ENCODE peak calls at places on chromosomes 11 and 22, in seven cellular contexts. Q is CD8-positive, alpha-beta memory T cell; B is heart left ventricle; C is neuronal stem cell; I is tibial artery; U is spleen; D is BE2C. T is an unnamed sample. For H3K4me1, the result is how much of the 10 kb centered on the place peaks cover.

GRCh38 chr11:23280088-23280487 is 419.8 kb upstream of the CCDC179 start:
- DNase-seq in Q (no peak), B (no peak), C (no peak), I (no peak), U (no peak), D (no peak), T (no peak)

GRCh38 chr11:70075836-70076235 is 2.3 kb upstream of the ANO1 start:
- DNase-seq in Q (no peak), B (no peak), C (no peak), I (no peak), U (peak), D (no peak), T (no peak)

GRCh38 chr11:34266987-34267386 is 90.8 kb downstream of the ABTB2 start:
- DNase-seq in Q (no peak), B (no peak), C (no peak), I (no peak), U (no peak), D (no peak), T (no peak)

GRCh38 chr11:19995131-19995530 is 165.1 kb downstream of the DBX1 start:
- DNase-seq in Q (no peak), B (no peak), C (no peak), I (no peak), U (no peak), D (no peak), T (no peak)

GRCh38 chr22:49012695-49013094 is 815.0 kb downstream of the BRD1 start:
- DNase-seq in Q (no peak), B (no peak), C (no peak), I (peak), U (no peak), D (no peak), T (no peak)

GRCh38 chr11:1470681-1471611 is 15.6 kb downstream of the MOB2 start:
- DNase-seq in Q (peak), B (no peak), C (no peak), I (peak), U (peak), D (no peak), T (no peak)

GRCh38 chr11:3006505-3007260 is 14.6 kb upstream of the NAP1L4 start:
- DNase-seq in Q (peak), B (no peak), C (no peak), I (peak), U (no peak), D (no peak), T (no peak)

GRCh38 chr11:72589802-72590761 is 84.1 kb downstream of the PDE2A start:
- DNase-seq in Q (peak), B (peak), C (peak), I (no peak), U (peak), D (peak), T (peak)

GRCh38 chr22:40627612-40628011 is 8.9 kb downstream of the MRTFA start:
- DNase-seq in Q (no peak), B (no peak), C (no peak), I (no peak), U (no peak), D (no peak), T (no peak)

GRCh38 chr11:86800956-86801264 is 568 bp downstream of the PRSS23 start:
- DNase-seq in Q (no peak), B (no peak), C (no peak), I (no peak), U (no peak), D (no peak), T (no peak)

DNA sequence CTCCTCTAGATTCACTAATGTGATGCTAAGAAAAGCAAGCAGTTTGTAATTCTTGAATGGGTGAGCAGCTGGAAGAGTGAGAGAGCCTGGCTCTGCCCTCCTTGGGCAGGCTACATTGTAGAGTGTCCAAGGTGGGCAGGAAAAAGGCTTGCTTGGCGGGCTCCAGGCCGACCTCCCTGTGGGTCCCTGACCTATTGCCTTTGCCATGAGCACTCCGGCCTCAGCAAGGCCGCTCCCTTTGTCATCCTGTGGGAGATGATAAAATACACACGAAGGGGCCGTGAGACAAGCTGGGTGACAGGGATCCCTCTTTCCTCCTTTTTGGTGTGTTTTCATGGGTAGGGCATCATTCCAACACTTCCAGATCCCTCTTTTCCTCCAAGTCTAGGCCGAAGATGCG is 41.8 kb downstream of the TIMP3 start:
- DNase-seq in Q (no peak), B (no peak), C (no peak), I (no peak), U (no peak), D (no peak), T (no peak)
- H3K4me1 ChIP-seq in Q (under half), B (half or more), C (under half), I (half or more), U (under half), D (under half), T (under half)

DNA sequence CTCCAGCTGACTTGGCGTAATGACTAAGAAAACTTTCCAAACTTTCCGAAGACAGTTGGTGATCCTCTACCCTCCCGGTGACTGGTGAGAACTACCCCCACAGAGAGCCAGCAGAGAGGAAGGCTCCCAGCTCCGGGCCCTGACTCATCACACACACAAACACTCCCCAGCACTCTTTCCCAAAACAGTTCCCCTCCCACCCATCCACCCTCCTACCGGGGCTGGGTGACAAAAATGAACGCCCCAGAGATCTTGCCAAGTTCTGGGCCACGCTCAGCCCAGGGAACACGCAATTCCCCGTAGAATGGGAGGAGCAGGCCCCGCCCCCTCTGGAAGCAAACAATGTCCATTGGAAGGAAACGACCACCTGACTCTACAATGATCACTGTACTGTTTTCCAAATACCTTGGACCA is 21.3 kb upstream of the JAM3 start:
- DNase-seq in Q (no peak), B (peak), C (no peak), I (peak), U (peak), D (peak), T (peak)
- H3K4me3 ChIP-seq in Q (no peak), B (peak), C (no peak), I (peak), U (no peak), D (peak), T (no peak)

GRCh38 chr22:46012182-46012880 is 35.4 kb upstream of the WNT7B start:
- DNase-seq in Q (no peak), B (no peak), C (no peak), I (no peak), U (peak), D (peak), T (no peak)

GRCh38 chr22:46009730-46010129 is 32.8 kb upstream of the WNT7B start:
- DNase-seq in Q (no peak), B (no peak), C (no peak), I (peak), U (peak), D (no peak), T (no peak)

GRCh38 chr22:46010177-46010867 is 33.4 kb upstream of the WNT7B start:
- DNase-seq in Q (no peak), B (no peak), C (no peak), I (peak), U (peak), D (no peak), T (no peak)

GRCh38 chr22:46011627-46012181 is 34.7 kb upstream of the WNT7B start:
- DNase-seq in Q (no peak), B (no peak), C (no peak), I (peak), U (peak), D (peak), T (no peak)

GRCh38 chr22:46010951-46011626 is 34.1 kb upstream of the WNT7B start:
- DNase-seq in Q (no peak), B (no peak), C (no peak), I (peak), U (peak), D (peak), T (no peak)
- H3K4me1 ChIP-seq in Q (under half), B (under half), C (under half), I (half or more), U (half or more), D (half or more), T (under half)

DNA sequence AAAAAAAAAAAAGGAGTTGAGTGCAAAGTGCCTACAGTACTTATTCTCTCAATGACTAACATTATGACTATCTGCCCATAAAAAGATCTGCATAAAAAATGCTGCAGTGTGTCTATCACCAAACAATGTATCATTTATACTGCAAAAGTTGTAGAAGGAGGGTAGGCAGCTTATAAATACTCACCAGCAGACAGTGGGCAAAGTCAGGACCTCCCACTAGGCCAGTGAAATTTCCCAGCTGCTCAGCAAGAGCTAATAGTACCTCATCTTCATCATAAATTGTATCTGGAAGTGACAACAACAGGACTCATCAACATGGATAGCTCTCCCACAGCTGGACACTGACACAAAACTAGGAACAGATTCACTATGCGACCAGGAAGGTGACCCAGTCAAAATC is 1.6 kb downstream of the PPP2R1B start:
- DNase-seq in Q (no peak), B (no peak), C (no peak), I (no peak), U (no peak), D (no peak), T (no peak)
- H3K4me3 ChIP-seq in Q (peak), B (peak), C (no peak), I (peak), U (peak), D (peak), T (peak)

DNA sequence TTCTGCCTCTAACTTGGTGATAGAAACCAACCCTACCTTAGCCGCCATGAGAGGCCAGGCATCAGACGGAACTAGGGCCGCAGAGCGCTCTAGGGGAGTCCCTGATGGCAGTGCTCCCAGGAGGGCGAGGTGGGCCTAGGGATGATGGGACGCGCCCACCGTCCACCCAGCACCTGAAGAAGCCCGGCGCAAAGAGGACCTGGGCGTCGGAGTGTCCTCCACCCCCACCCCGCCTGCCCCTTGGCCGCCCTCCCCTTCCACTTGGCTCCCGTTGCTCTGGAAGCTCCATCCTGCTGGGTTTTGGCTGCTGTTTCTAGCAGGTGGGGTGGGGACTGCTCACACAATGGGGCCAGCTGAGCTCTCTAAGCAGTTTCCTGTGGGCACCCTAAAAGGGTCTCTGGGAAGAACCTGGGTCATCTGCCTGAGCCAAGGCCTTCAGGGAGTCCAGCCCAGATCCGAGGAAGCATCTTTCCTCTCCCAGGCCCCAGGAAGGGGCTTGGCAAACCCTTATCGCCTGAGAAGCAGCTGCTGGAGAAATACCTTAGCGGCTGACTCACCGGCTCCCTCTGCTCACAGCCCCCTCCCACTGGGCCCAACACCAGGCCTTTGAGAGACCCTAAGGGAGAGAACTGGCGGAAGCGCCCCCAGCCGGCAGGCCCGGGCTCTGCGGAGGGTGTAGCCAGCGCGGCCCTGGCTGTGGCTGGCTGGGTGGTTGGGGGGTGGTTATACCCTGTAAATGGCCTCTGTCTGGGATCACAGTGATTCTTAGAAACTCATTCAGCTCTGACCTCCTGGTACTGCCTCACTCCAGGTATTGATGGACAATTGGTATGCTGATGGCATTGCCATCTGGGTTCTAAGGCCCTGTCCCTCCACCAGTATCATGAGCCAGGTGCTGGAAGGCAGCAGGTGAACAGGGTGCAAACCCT is 19.3 kb downstream of the CREB3L1 start:
- DNase-seq in Q (no peak), B (peak), C (peak), I (no peak), U (no peak), D (peak), T (peak)
- H3K4me1 ChIP-seq in Q (under half), B (under half), C (under half), I (under half), U (under half), D (under half), T (under half)

GRCh38 chr11:88193278-88193677 is 18.0 kb upstream of the RAB38 start:
- DNase-seq in Q (no peak), B (no peak), C (no peak), I (no peak), U (no peak), D (no peak), T (no peak)
- H3K4me3 ChIP-seq in Q (no peak), B (no peak), C (no peak), I (no peak), U (no peak), D (no peak), T (no peak)

DNA sequence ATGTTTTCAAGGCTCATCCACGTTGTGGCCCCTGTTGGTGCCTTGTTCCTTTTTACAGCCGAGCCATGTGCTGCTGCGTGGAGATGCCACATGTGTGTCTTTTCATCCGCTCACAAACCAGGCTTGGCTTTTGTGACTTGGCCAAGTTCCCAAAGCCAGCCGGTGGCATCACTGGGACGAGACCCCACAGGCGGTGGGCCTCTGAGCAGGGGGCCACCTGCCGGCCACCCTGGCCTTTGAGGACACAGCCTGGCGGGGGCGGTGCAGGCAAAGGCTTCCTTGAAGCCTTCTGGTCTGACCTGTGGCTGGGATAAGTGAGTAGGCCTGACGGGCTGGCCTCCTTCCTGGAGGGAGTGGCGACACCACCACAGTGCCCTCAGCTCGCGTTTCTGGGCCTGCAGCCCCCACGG is 10.6 kb downstream of the GRK2 start:
- DNase-seq in Q (peak), B (no peak), C (no peak), I (peak), U (peak), D (peak), T (no peak)
- H3K4me1 ChIP-seq in Q (half or more), B (half or more), C (under half), I (half or more), U (half or more), D (under half), T (under half)